ENCODE peak calls at places on chromosomes 5 and 9, in four cellular contexts. V is ELR, P is AG09319, Q is kidney tubule cell. B is an unnamed sample.

GRCh38 chr9:87612536-87612935 is 113.4 kb upstream of the CTSL start:
- DNase-seq in V (no peak), P (no peak), Q (no peak), B (no peak)

GRCh38 chr9:35538361-35539234 is 48.7 kb downstream of the RUSC2 start:
- DNase-seq in V (peak), P (peak), Q (peak), B (no peak)

GRCh38 chr5:139689631-139690384 is 41.7 kb downstream of the CXXC5 start:
- DNase-seq in V (peak), P (no peak), Q (peak), B (no peak)

GRCh38 chr5:116574682-116575634 is at the start of gene SEMA6A:
- DNase-seq in V (peak), P (peak), Q (peak), B (peak)

GRCh38 chr5:162119801-162120200 is 52.2 kb downstream of the GABRG2 start:
- DNase-seq in V (no peak), P (no peak), Q (no peak), B (no peak)

GRCh38 chr9:1994180-1994579 is 21.0 kb upstream of the SMARCA2 start:
- DNase-seq in V (no peak), P (no peak), Q (no peak), B (no peak)

GRCh38 chr5:38657020-38657419 is 100.6 kb upstream of the LIFR start:
- DNase-seq in V (no peak), P (no peak), Q (no peak), B (no peak)

GRCh38 chr5:169374761-169375160 is 73.8 kb upstream of the SLIT3 start:
- DNase-seq in V (peak), P (no peak), Q (peak), B (no peak)

GRCh38 chr9:129262261-129262660 is 84.2 kb upstream of the IER5L start:
- DNase-seq in V (no peak), P (no peak), Q (peak), B (no peak)

GRCh38 chr9:130301483-130302286 is 36.1 kb downstream of the HMCN2 start:
- DNase-seq in V (no peak), P (no peak), Q (peak), B (no peak)

GRCh38 chr9:21864505-21864904 is 62.1 kb downstream of the MTAP start:
- DNase-seq in V (no peak), P (no peak), Q (peak), B (no peak)

GRCh38 chr9:91431485-91431884 is 7.9 kb upstream of the NFIL3 start:
- DNase-seq in V (no peak), P (no peak), Q (no peak), B (no peak)

GRCh38 chr9:88813810-88814209 is 177.5 kb upstream of the S1PR3 start:
- DNase-seq in V (peak), P (no peak), Q (no peak), B (no peak)

GRCh38 chr5:165224366-165224765 is 1718.9 kb downstream of the MAT2B start:
- DNase-seq in V (no peak), P (no peak), Q (no peak), B (no peak)

GRCh38 chr9:95316794-95317118 is 753 bp downstream of the FANCC start:
- DNase-seq in V (peak), P (no peak), Q (peak), B (no peak)

B was measured in keratinocyte.